ENCODE peak calls at places on chromosomes 2 and 18, in six cellular contexts. A, U, H, M, Y and V are unnamed samples.

GRCh38 chr2:239196474-239197021 is 204.3 kb downstream of the HDAC4 start:
- DNase-seq in H (no peak), M (no peak), A (no peak), Y (no peak), U (no peak), V (no peak)

GRCh38 chr2:48178611-48179010 is 272.3 kb upstream of the FBXO11 start:
- DNase-seq in M (no peak), H (no peak), U (no peak), Y (no peak), A (no peak), V (no peak)

GRCh38 chr18:80035997-80036396 is 1.8 kb downstream of the RBFA start:
- DNase-seq in Y (no peak), U (no peak), M (no peak), A (no peak), H (no peak), V (no peak)

GRCh38 chr18:49664086-49664890 is 102.4 kb downstream of the LIPG start:
- DNase-seq in A (no peak), U (peak; percentile 54), M (no peak), H (no peak), Y (no peak), V (no peak)

GRCh38 chr18:55489034-55489741 is 98.8 kb downstream of the TCF4 start:
- DNase-seq in U (no peak), Y (no peak), H (no peak), M (no peak), A (no peak), V (no peak)

GRCh38 chr2:181185948-181186347 is 205.5 kb downstream of the UBE2E3 start:
- DNase-seq in U (no peak), Y (no peak), H (peak; percentile 48), A (peak; percentile 21), M (no peak), V (no peak)

GRCh38 chr2:39411186-39411944 is 25.7 kb downstream of the MAP4K3 start:
- DNase-seq in Y (no peak), M (no peak), H (peak; percentile 93), A (peak; percentile 92), U (no peak), V (no peak)

GRCh38 chr18:12295389-12296086 is 12.5 kb upstream of the TUBB6 start:
- DNase-seq in U (no peak), A (peak; percentile 65), Y (no peak), M (no peak), H (no peak), V (no peak)

GRCh38 chr2:171893196-171893823 is 734 bp downstream of the SLC25A12 start:
- DNase-seq in Y (no peak), H (peak; percentile 47), U (no peak), M (no peak), A (no peak), V (no peak)

GRCh38 chr2:225100856-225101294 is 58.6 kb upstream of the DOCK10 start:
- DNase-seq in Y (no peak), M (no peak), A (peak; percentile 94), H (peak; percentile 95), U (no peak), V (peak; percentile 83)

GRCh38 chr2:218129756-218130155 is 3.9 kb downstream of the CXCR2 start:
- DNase-seq in U (no peak), A (peak; percentile 25), Y (no peak), H (peak; percentile 43), M (no peak), V (no peak)

GRCh38 chr2:10245021-10245420 is 57.7 kb upstream of the HPCAL1 start:
- DNase-seq in H (no peak), M (no peak), A (no peak), Y (no peak), U (no peak), V (no peak)

GRCh38 chr2:195612515-195613495 is 44.2 kb upstream of the SLC39A10 start:
- DNase-seq in H (peak; percentile 75), Y (peak; percentile 78), M (no peak), A (peak; percentile 67), U (peak; percentile 95), V (peak; percentile 57)

GRCh38 chr2:136238552-136239346 is 120.8 kb upstream of the CXCR4 start:
- DNase-seq in A (peak; percentile 68), Y (peak; percentile 33), U (no peak), H (peak; percentile 64), M (peak; percentile 90), V (peak; percentile 23)

GRCh38 chr18:9827856-9828793 is 57.6 kb upstream of the TXNDC2 start:
- DNase-seq in U (no peak), Y (no peak), H (peak; percentile 99), M (no peak), A (peak; percentile 99), V (peak; percentile 97)

GRCh38 chr2:225468131-225468530 is 68.6 kb downstream of the NYAP2 start:
- DNase-seq in A (no peak), Y (no peak), U (no peak), H (no peak), M (no peak), V (no peak)

GRCh38 chr18:51385270-51385669 is 187.8 kb upstream of the MEX3C start:
- DNase-seq in U (no peak), H (no peak), M (no peak), Y (no peak), A (no peak), V (no peak)

GRCh38 chr2:55419236-55419513 is 481 bp downstream of the CCDC88A start:
- DNase-seq in Y (peak; percentile 75), A (peak; percentile 33), H (peak; percentile 64), M (no peak), U (no peak), V (no peak)

GRCh38 chr2:169230204-169230603 is 132.1 kb downstream of the LRP2 start:
- DNase-seq in H (no peak), A (no peak), U (no peak), M (no peak), Y (no peak), V (no peak)

GRCh38 chr2:127051116-127051779 is 55.7 kb downstream of the BIN1 start:
- DNase-seq in M (no peak), H (no peak), Y (no peak), A (no peak), U (no peak), V (no peak)

DNA sequence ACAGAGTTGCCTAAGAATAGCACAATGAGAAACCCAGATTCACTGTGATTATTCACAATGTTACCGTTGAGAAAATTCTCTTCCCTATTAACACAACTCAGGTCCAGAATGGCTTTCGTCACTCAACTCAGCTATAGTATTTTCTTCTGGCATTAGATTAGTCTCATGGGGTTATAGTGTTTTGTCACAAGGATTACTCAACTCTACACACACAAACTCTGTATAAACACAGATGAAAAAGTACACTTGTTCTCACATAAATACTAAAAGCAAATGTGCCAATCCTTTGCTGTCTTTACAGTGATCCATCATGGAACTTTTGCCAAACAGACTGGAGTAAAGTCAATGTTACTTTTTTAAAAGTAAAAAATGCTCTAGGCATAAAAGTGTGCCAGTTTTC is 267.6 kb downstream of the RBM43 start:
- DNase-seq in Y (no peak), M (no peak), A (no peak), U (no peak), H (peak; percentile 16), V (no peak)
- H3F3A ChIP-seq in Y (no peaks in the 10 kb centered on the region), M (no peaks in the 10 kb centered on the region), A (no peaks in the 10 kb centered on the region), U (no peaks in the 10 kb centered on the region), H (peaks cover 11% of the 10 kb centered on the region), V (no peaks in the 10 kb centered on the region)

DNA sequence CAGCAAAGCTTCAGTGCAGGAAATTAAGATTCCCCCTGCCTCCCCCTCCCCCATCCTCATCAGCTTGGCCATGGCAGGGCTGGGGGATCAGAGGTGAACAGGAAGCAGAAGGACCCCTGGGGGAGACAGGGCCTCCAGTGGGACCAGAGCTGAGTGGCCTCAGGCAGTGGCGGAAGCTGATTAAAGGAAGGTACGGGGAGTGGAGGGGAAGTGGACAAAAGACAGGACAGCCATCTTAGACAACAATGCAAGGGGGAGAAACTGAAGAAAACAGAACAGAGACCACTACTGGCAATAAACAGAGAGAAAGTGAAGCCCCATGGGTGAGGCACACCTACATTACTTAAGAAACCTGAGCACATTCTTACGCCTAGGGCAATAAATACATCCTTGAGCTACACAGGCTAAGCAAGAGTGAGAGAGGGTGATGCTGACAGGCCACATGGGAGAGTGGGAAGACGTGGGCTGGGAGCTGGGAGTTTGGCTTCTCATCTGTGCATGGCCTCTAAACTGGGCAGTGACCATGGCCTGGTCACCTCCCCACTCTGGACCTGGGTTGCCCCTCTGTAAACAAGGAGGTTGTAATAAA is 59.6 kb downstream of the BCL11A start:
- DNase-seq in A (no peak), M (no peak), Y (no peak), H (no peak), U (no peak), V (no peak)
- H3K4me3 ChIP-seq in A (no peak overlapping the region), M (no peak overlapping the region), Y (no peak overlapping the region), H (no peak overlapping the region), U (no peak overlapping the region), V (no peak overlapping the region)

DNA sequence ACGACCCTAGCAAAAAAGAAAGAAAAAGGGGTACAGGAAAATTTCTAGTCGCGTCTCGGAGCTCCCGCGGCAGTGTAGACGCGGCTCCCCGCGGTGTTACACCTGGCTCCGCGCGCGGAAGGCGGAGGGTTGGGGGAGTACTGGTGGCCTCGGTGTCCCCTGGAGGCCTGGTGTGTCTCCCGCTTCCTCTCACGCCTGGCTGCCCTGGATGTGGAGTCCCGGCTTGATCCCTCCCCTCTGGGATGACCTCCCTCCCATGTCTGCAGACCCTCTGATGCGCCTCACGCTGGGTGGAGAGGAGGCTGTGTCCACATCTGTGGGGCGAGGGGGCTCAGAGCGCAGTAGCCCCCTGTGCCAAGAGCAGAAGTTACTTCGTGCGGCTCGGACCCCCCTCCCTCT is 1.2 kb downstream of the KIF5C start:
- DNase-seq in Y (peak; percentile 87), M (no peak), H (no peak), A (no peak), U (peak; percentile 71), V (no peak)
- TF ChIP-seq EZH2 in Y (no peak), M (no peak), H (peak; percentile 63), A (peak; percentile 42), U (no peak), V (no peak)

GRCh38 chr2:36559221-36559942 is 38.6 kb downstream of the FEZ2 start:
- DNase-seq in A (no peak), U (peak; percentile 31), H (no peak), M (no peak), Y (no peak), V (no peak)
- H3F3A ChIP-seq in A (peaks cover 12% of the 10 kb centered on the region), U (no peaks in the 10 kb centered on the region), H (peaks cover 92% of the 10 kb centered on the region), M (peaks cover 5% of the 10 kb centered on the region), Y (no peaks in the 10 kb centered on the region), V (peaks cover 38% of the 10 kb centered on the region)

DNA sequence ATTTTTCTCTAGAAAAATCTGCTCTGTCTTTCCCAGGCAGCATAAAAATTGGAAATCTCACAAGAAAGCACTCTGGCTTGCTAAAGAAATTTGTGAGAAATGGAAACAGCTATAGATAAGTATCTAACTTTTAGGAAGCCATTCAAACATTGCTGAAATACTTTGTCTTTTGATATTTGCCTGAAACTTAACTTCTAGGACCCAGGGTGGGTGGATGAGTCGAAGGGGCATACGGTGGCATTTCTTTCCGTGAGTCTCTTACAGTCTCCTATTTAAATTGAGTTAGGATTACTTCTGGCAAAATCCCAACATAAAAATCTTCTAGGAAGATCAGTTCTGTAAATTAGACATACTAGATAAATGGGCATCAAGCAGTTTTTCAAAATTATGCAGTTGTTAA is 523 bp upstream of the COL3A1 start:
- DNase-seq in M (no peak), Y (no peak), A (no peak), U (no peak), H (peak; percentile 38), V (no peak)
- H3K4me3 ChIP-seq in M (no peak overlapping the region), Y (no peak overlapping the region), A (no peak overlapping the region), U (no peak overlapping the region), H (peak overlapping the region; percentile 85), V (no peak overlapping the region)